ENCODE peak calls at places on chromosome 6, in four cellular contexts. One of them, this sample, is unnamed.

GRCh38 chr6:23533954-23534725 is 591.9 kb upstream of the NRSN1 start:
- DNase-seq in A549: no peak
- DNase-seq in tibial nerve: no peak
- DNase-seq in cardiac muscle cell: no peak
- DNase-seq in this sample: peak; percentile 77

GRCh38 chr6:138692978-138693909 is 80.3 kb upstream of the CCDC28A start:
- DNase-seq in A549: peak; percentile 69
- DNase-seq in tibial nerve: peak; percentile 36
- DNase-seq in cardiac muscle cell: peak; percentile 79
- DNase-seq in this sample: peak; percentile 79

GRCh38 chr6:33869826-33870423 is 66.1 kb upstream of the MLN start:
- DNase-seq in A549: no peak
- DNase-seq in tibial nerve: no peak
- DNase-seq in cardiac muscle cell: no peak
- DNase-seq in this sample: no peak

GRCh38 chr6:152462716-152463115 is 174.4 kb downstream of the SYNE1 start:
- DNase-seq in A549: no peak
- DNase-seq in tibial nerve: no peak
- DNase-seq in cardiac muscle cell: no peak
- DNase-seq in this sample: no peak

GRCh38 chr6:166502453-166502852 is 84.0 kb downstream of the RAMACL start:
- DNase-seq in A549: no peak
- DNase-seq in tibial nerve: no peak
- DNase-seq in cardiac muscle cell: peak; percentile 77
- DNase-seq in this sample: no peak

GRCh38 chr6:26327450-26328264 is 37.3 kb upstream of the BTN3A2 start:
- DNase-seq in A549: peak; percentile 87
- DNase-seq in tibial nerve: no peak
- DNase-seq in cardiac muscle cell: no peak
- DNase-seq in this sample: no peak

GRCh38 chr6:82874867-82875266 is 190.8 kb downstream of the UBE3D start:
- DNase-seq in A549: no peak
- DNase-seq in tibial nerve: no peak
- DNase-seq in cardiac muscle cell: no peak
- DNase-seq in this sample: no peak

GRCh38 chr6:43129434-43130194 is 41.5 kb upstream of the SRF start:
- DNase-seq in A549: peak; percentile 26
- DNase-seq in tibial nerve: no peak
- DNase-seq in cardiac muscle cell: peak; percentile 47
- DNase-seq in this sample: peak; percentile 25

GRCh38 chr6:23228439-23229024 is 659.2 kb downstream of the HDGFL1 start:
- DNase-seq in A549: no peak
- DNase-seq in tibial nerve: no peak
- DNase-seq in cardiac muscle cell: no peak
- DNase-seq in this sample: no peak

GRCh38 chr6:40721252-40721936 is 134.2 kb upstream of the LRFN2 start:
- DNase-seq in A549: no peak
- DNase-seq in tibial nerve: no peak
- DNase-seq in cardiac muscle cell: no peak
- DNase-seq in this sample: no peak

GRCh38 chr6:5325173-5325572 is 63.9 kb downstream of the FARS2 start:
- DNase-seq in A549: no peak
- DNase-seq in tibial nerve: no peak
- DNase-seq in cardiac muscle cell: no peak
- DNase-seq in this sample: peak; percentile 87

GRCh38 chr6:167651251-167652041 is 175.3 kb upstream of the AFDN start:
- DNase-seq in A549: no peak
- DNase-seq in tibial nerve: no peak
- DNase-seq in cardiac muscle cell: no peak
- DNase-seq in this sample: no peak

GRCh38 chr6:12516070-12516469 is 200.5 kb upstream of the PHACTR1 start:
- DNase-seq in A549: no peak
- DNase-seq in tibial nerve: no peak
- DNase-seq in cardiac muscle cell: no peak
- DNase-seq in this sample: no peak

GRCh38 chr6:165439928-165440554 is 130.6 kb upstream of the C6orf118 start:
- DNase-seq in A549: peak; percentile 69
- DNase-seq in tibial nerve: no peak
- DNase-seq in cardiac muscle cell: peak; percentile 59
- DNase-seq in this sample: no peak

GRCh38 chr6:3744901-3745470 is 6.5 kb downstream of the PXDC1 start:
- DNase-seq in A549: no peak
- DNase-seq in tibial nerve: no peak
- DNase-seq in cardiac muscle cell: no peak
- DNase-seq in this sample: no peak

GRCh38 chr6:99344289-99344688 is 5.2 kb downstream of the FAXC start:
- DNase-seq in A549: no peak
- DNase-seq in tibial nerve: no peak
- DNase-seq in cardiac muscle cell: no peak
- DNase-seq in this sample: peak; percentile 2

GRCh38 chr6:18266524-18266908 is 2.2 kb upstream of the DEK start:
- DNase-seq in A549: no peak
- DNase-seq in tibial nerve: no peak
- DNase-seq in cardiac muscle cell: no peak
- DNase-seq in this sample: no peak

GRCh38 chr6:42978487-42978792 is 541 bp downstream of the PEX6 start:
- DNase-seq in A549: peak; percentile 28
- DNase-seq in tibial nerve: no peak
- DNase-seq in cardiac muscle cell: no peak
- DNase-seq in this sample: peak; percentile 32

GRCh38 chr6:157682856-157683481 is 140.1 kb upstream of the SNX9 start:
- DNase-seq in A549: peak; percentile 26
- DNase-seq in tibial nerve: no peak
- DNase-seq in cardiac muscle cell: no peak
- DNase-seq in this sample: no peak

GRCh38 chr6:116564296-116564695 is 7.0 kb upstream of the RWDD1 start:
- DNase-seq in A549: no peak
- DNase-seq in tibial nerve: no peak
- DNase-seq in cardiac muscle cell: no peak
- DNase-seq in this sample: no peak

GRCh38 chr6:136594671-136595070 is 44.4 kb upstream of the MAP7 start:
- DNase-seq in A549: no peak
- DNase-seq in tibial nerve: no peak
- DNase-seq in cardiac muscle cell: no peak
- DNase-seq in this sample: no peak

GRCh38 chr6:166078294-166078693 is 89.4 kb downstream of the TBXT start:
- DNase-seq in A549: no peak
- DNase-seq in tibial nerve: no peak
- DNase-seq in cardiac muscle cell: no peak
- DNase-seq in this sample: peak; percentile 77

DNA sequence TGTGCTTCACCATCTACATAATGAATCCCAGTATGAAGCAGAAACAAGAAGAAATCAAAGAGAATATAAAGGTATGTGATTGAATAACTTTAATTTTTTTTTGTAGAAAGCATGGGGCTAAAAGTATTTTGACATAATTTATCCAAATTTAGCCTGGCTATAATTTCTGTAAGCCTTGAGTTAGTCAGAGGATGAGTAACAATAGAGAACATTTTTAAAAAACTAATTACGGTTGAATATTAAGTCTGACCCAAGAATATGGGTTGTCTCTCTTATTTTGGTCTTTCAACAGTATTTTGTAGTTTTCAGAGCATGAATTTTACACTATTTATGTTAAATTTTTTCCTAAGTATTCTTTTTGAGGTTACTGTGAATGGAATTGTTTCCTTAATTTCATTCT is 2.5 kb downstream of the GMNN start:
- DNase-seq in A549: no peak
- DNase-seq in tibial nerve: no peak
- DNase-seq in cardiac muscle cell: no peak
- DNase-seq in this sample: no peak
- H3K4me3 ChIP-seq in A549: peak overlapping the region; percentile 94
- H3K4me3 ChIP-seq in tibial nerve: no peak overlapping the region
- H3K4me3 ChIP-seq in cardiac muscle cell: no peak overlapping the region
- H3K4me3 ChIP-seq in this sample: no peak overlapping the region

GRCh38 chr6:21791596-21791995 is 198.0 kb downstream of the SOX4 start:
- DNase-seq in A549: no peak
- DNase-seq in tibial nerve: no peak
- DNase-seq in cardiac muscle cell: no peak
- DNase-seq in this sample: no peak
- H3K27ac ChIP-seq in A549: peak overlapping the region; percentile 18
- H3K27ac ChIP-seq in tibial nerve: no peak overlapping the region
- H3K27ac ChIP-seq in cardiac muscle cell: no peak overlapping the region
- H3K27ac ChIP-seq in this sample: no peak overlapping the region

DNA sequence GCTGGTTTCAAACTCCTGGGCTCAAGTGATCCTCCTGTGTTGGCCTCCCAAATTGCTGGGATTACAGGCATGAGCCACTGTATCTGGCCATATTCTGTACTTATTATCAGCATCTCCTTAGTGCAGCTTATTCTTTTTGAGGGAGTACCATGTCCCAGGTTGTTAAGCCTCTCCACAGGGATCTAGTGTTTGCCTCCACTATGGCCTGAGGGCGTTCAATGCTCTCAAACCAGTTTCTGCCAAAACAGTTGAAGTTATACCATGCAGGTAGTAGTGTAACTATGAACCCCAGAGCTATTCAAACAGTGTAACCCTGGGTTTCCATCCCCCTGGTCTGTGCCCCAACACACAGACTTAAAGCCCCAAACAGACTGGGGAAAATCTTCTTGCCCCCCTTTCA is 81.7 kb downstream of the BACH2 start:
- DNase-seq in A549: no peak
- DNase-seq in tibial nerve: no peak
- DNase-seq in cardiac muscle cell: no peak
- DNase-seq in this sample: no peak
- H3K4me1 ChIP-seq in A549: peaks cover 36% of the 10 kb centered on the region
- H3K4me1 ChIP-seq in tibial nerve: peaks cover 57% of the 10 kb centered on the region
- H3K4me1 ChIP-seq in cardiac muscle cell: peaks cover 43% of the 10 kb centered on the region
- H3K4me1 ChIP-seq in this sample: peaks cover 21% of the 10 kb centered on the region

DNA sequence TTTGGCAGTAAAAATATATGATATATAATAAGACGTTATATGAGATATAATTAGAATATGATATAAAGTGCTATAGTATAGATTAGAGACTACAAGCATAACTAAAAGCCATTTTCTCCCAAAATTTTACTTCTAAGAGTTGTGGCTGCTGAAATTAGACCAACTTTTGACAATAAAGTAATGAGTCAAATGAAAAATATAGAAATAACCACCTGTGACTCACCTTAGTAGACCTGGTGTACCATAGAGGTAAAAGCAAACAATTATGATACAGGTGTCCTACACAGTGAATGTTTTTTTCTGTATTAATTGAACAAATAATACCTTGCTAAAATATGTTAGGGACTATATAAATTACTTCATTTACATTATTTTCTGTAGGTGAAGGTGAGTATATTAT is 482.9 kb upstream of the MAN1A1 start:
- DNase-seq in A549: no peak
- DNase-seq in tibial nerve: no peak
- DNase-seq in cardiac muscle cell: no peak
- DNase-seq in this sample: no peak
- H3K4me3 ChIP-seq in A549: no peak overlapping the region
- H3K4me3 ChIP-seq in tibial nerve: no peak overlapping the region
- H3K4me3 ChIP-seq in cardiac muscle cell: no peak overlapping the region
- H3K4me3 ChIP-seq in this sample: no peak overlapping the region

GRCh38 chr6:31356946-31357466 is at the start of gene HLA-B:
- DNase-seq in A549: peak; percentile 33
- DNase-seq in tibial nerve: peak; percentile 81
- DNase-seq in cardiac muscle cell: peak; percentile 81
- DNase-seq in this sample: peak; percentile 71
- H3K27ac ChIP-seq in A549: peak within 1 kb of the TSS; percentile 70
- H3K27ac ChIP-seq in tibial nerve: no peak within 1 kb of the TSS
- H3K27ac ChIP-seq in cardiac muscle cell: no peak within 1 kb of the TSS
- H3K27ac ChIP-seq in this sample: peak within 1 kb of the TSS; percentile 73

DNA sequence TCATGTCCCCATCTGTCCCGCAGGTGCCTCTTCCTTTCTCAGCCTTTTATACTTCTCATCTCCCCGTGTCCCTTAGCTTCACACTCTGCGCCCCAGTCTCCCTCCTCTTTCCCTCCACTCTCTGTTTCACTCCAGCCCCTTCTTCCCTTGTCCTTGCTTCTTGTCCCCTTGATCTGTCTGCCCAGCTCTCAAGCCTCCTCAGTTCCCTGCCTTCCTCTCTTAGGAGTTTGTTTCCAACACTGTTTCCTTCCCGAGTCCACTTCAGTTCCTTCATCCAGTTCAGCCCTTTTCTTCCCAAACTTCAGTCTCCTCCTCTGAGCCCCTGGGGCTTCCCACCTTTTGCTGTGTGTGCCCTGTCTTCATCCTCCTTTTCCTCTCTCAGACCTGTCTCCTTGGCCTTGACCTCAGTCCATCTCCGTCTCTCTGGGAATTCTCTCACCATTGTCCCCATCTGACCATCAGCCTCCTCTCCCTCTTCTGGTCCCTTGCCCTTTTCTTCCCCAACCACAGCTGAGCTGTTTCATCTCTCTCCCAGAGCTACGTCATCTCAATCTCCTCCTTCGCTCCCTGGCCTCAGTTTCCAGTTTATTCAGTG is 2.8 kb upstream of the DDR1 start:
- DNase-seq in A549: no peak
- DNase-seq in tibial nerve: no peak
- DNase-seq in cardiac muscle cell: no peak
- DNase-seq in this sample: no peak
- H3K4me1 ChIP-seq in A549: peaks cover 29% of the 10 kb centered on the region
- H3K4me1 ChIP-seq in tibial nerve: peaks cover 60% of the 10 kb centered on the region
- H3K4me1 ChIP-seq in cardiac muscle cell: peaks cover 54% of the 10 kb centered on the region
- H3K4me1 ChIP-seq in this sample: peaks cover 65% of the 10 kb centered on the region

GRCh38 chr6:35309611-35310264 is 12.1 kb downstream of the DEF6 start:
- DNase-seq in A549: no peak
- DNase-seq in tibial nerve: no peak
- DNase-seq in cardiac muscle cell: no peak
- DNase-seq in this sample: no peak
- H3K4me3 ChIP-seq in A549: no peak overlapping the region
- H3K4me3 ChIP-seq in tibial nerve: no peak overlapping the region
- H3K4me3 ChIP-seq in cardiac muscle cell: no peak overlapping the region
- H3K4me3 ChIP-seq in this sample: no peak overlapping the region

GRCh38 chr6:44235269-44235668 is 11.6 kb upstream of the HSP90AB1 start:
- DNase-seq in A549: no peak
- DNase-seq in tibial nerve: no peak
- DNase-seq in cardiac muscle cell: no peak
- DNase-seq in this sample: no peak
- H3K27ac ChIP-seq in A549: peak overlapping the region; percentile 53
- H3K27ac ChIP-seq in tibial nerve: peak overlapping the region; percentile 72
- H3K27ac ChIP-seq in cardiac muscle cell: peak overlapping the region; percentile 81
- H3K27ac ChIP-seq in this sample: peak overlapping the region; percentile 89

GRCh38 chr6:108644252-108644651 is 83.5 kb downstream of the FOXO3 start:
- DNase-seq in A549: no peak
- DNase-seq in tibial nerve: no peak
- DNase-seq in cardiac muscle cell: no peak
- DNase-seq in this sample: no peak

GRCh38 chr6:108648186-108648585 is 87.5 kb downstream of the FOXO3 start:
- DNase-seq in A549: no peak
- DNase-seq in tibial nerve: no peak
- DNase-seq in cardiac muscle cell: no peak
- DNase-seq in this sample: no peak

GRCh38 chr6:108640104-108640503 is 79.4 kb downstream of the FOXO3 start:
- DNase-seq in A549: no peak
- DNase-seq in tibial nerve: no peak
- DNase-seq in cardiac muscle cell: no peak
- DNase-seq in this sample: no peak

GRCh38 chr6:108638993-108639392 is 78.3 kb downstream of the FOXO3 start:
- DNase-seq in A549: no peak
- DNase-seq in tibial nerve: no peak
- DNase-seq in cardiac muscle cell: no peak
- DNase-seq in this sample: no peak

GRCh38 chr6:108643184-108643583 is 82.5 kb downstream of the FOXO3 start:
- DNase-seq in A549: no peak
- DNase-seq in tibial nerve: no peak
- DNase-seq in cardiac muscle cell: no peak
- DNase-seq in this sample: no peak
- H3K4me1 ChIP-seq in A549: no peaks in the 10 kb centered on the region
- H3K4me1 ChIP-seq in tibial nerve: peaks cover 84% of the 10 kb centered on the region
- H3K4me1 ChIP-seq in cardiac muscle cell: peaks cover 23% of the 10 kb centered on the region
- H3K4me1 ChIP-seq in this sample: peaks cover 28% of the 10 kb centered on the region

GRCh38 chr6:169253745-169254238 is at the start of gene THBS2:
- DNase-seq in A549: no peak
- DNase-seq in tibial nerve: no peak
- DNase-seq in cardiac muscle cell: peak; percentile 23
- DNase-seq in this sample: peak; percentile 31
- H3K4me3 ChIP-seq in A549: no peak within 1 kb of the TSS
- H3K4me3 ChIP-seq in tibial nerve: peak within 1 kb of the TSS; percentile 26
- H3K4me3 ChIP-seq in cardiac muscle cell: peak within 1 kb of the TSS; percentile 3
- H3K4me3 ChIP-seq in this sample: no peak within 1 kb of the TSS